ENCODE peak calls at places on chromosome 6, in seven cellular contexts. E is H4, S is NCI-H524 treated with DMSO at 0.1 percent for 48 hours, R is H9, F is fibroblast of the conjunctiva, O is uterus, J is KBM-7. T is an unnamed sample.

GRCh38 chr6:20693466-20694063 is 159.3 kb downstream of the CDKAL1 start:
- DNase-seq in E (peak; percentile 12), S (no peak), R (no peak), F (no peak), O (no peak), J (peak; percentile 15), T (no peak)

GRCh38 chr6:26196846-26197683 is 109.8 kb downstream of the HFE start:
- DNase-seq in E (peak; percentile 95), S (peak; percentile 70), R (peak; percentile 86), F (peak; percentile 95), O (peak; percentile 90), J (peak; percentile 97), T (peak; percentile 78)

GRCh38 chr6:70551566-70551965 is 15.2 kb upstream of the SDHAF4 start:
- DNase-seq in E (no peak), S (no peak), R (no peak), F (no peak), O (no peak), J (no peak), T (no peak)

GRCh38 chr6:24274441-24275083 is 83.3 kb downstream of the DCDC2 start:
- DNase-seq in E (no peak), S (no peak), R (no peak), F (no peak), O (no peak), J (peak; percentile 15), T (no peak)

GRCh38 chr6:45504947-45505346 is 127.2 kb upstream of the SUPT3H start:
- DNase-seq in E (peak; percentile 96), S (no peak), R (peak; percentile 79), F (peak; percentile 13), O (no peak), J (peak; percentile 53), T (no peak)

GRCh38 chr6:43705996-43706395 is 18.4 kb upstream of the MRPS18A start:
- DNase-seq in E (no peak), S (no peak), R (no peak), F (no peak), O (no peak), J (peak; percentile 62), T (no peak)

GRCh38 chr6:25306379-25306778 is 27.2 kb downstream of the CARMIL1 start:
- DNase-seq in E (no peak), S (no peak), R (no peak), F (no peak), O (no peak), J (no peak), T (no peak)

GRCh38 chr6:106804238-106805016 is 170.1 kb downstream of the CD24 start:
- DNase-seq in E (no peak), S (no peak), R (peak; percentile 72), F (no peak), O (no peak), J (no peak), T (no peak)

GRCh38 chr6:24788031-24788665 is 10.6 kb downstream of the ARMH2 start:
- DNase-seq in E (no peak), S (no peak), R (no peak), F (no peak), O (no peak), J (no peak), T (no peak)

GRCh38 chr6:2656460-2657064 is 94.2 kb downstream of the MYLK4 start:
- DNase-seq in E (no peak), S (no peak), R (no peak), F (no peak), O (no peak), J (no peak), T (no peak)

GRCh38 chr6:135230702-135231468 is 49.8 kb downstream of the MYB start:
- DNase-seq in E (no peak), S (no peak), R (no peak), F (no peak), O (no peak), J (no peak), T (no peak)

T was measured in naive thymus-derived CD4-positive, alpha-beta T cell.